ENCODE peak calls at places on chromosomes 11 and 22, in eight cellular contexts. X is occipital lobe, R is non-pigmented ciliary epithelial cell, S is COR-L47, G is ureter, B is AG10803, L is HAP-1, Q is EL. J is an unnamed sample.
A peak's percentile ranks its signal among the peaks of the same experiment; 100 is the strongest.

GRCh38 chr11:96567667-96568066 is 177.9 kb downstream of the JRKL start:
- DNase-seq in X (no peak), R (no peak), S (no peak), G (no peak), B (no peak), L (no peak), Q (no peak), J (no peak)

GRCh38 chr11:102798012-102798746 is at the start of gene MMP1:
- DNase-seq in X (no peak), R (no peak), S (no peak), G (no peak), B (peak; percentile 78), L (no peak), Q (peak; percentile 84), J (no peak)

GRCh38 chr11:15886866-15887265 is 469.5 kb downstream of the SOX6 start:
- DNase-seq in X (no peak), R (no peak), S (no peak), G (no peak), B (no peak), L (no peak), Q (no peak), J (no peak)

GRCh38 chr22:35739642-35740041 is 22.0 kb downstream of the APOL5 start:
- DNase-seq in X (no peak), R (no peak), S (peak; percentile 6), G (no peak), B (no peak), L (no peak), Q (peak; percentile 18), J (no peak)

GRCh38 chr22:27612075-27612474 is 189.5 kb downstream of the MN1 start:
- DNase-seq in X (no peak), R (no peak), S (no peak), G (no peak), B (no peak), L (no peak), Q (no peak), J (no peak)

GRCh38 chr11:134272381-134273316 is 3.5 kb upstream of the GLB1L3 start:
- DNase-seq in X (no peak), R (no peak), S (peak; percentile 50), G (no peak), B (peak; percentile 48), L (peak; percentile 76), Q (no peak), J (no peak)

GRCh38 chr22:49540084-49540483 is 287.6 kb downstream of the BRD1 start:
- DNase-seq in X (no peak), R (no peak), S (no peak), G (no peak), B (no peak), L (no peak), Q (no peak), J (no peak)

GRCh38 chr22:30474683-30475424 is 3.0 kb upstream of the SEC14L3 start:
- DNase-seq in X (no peak), R (no peak), S (peak; percentile 38), G (no peak), B (no peak), L (no peak), Q (no peak), J (no peak)

GRCh38 chr11:111627591-111627990 is 25.3 kb downstream of the SIK2 start:
- DNase-seq in X (no peak), R (no peak), S (no peak), G (no peak), B (peak; percentile 81), L (no peak), Q (no peak), J (no peak)

GRCh38 chr11:115644846-115645245 is 140.6 kb upstream of the CADM1 start:
- DNase-seq in X (no peak), R (no peak), S (no peak), G (no peak), B (no peak), L (no peak), Q (no peak), J (no peak)

GRCh38 chr11:130653838-130654601 is 205.6 kb downstream of the ADAMTS15 start:
- DNase-seq in X (no peak), R (no peak), S (no peak), G (peak; percentile 84), B (peak; percentile 81), L (no peak), Q (no peak), J (no peak)

GRCh38 chr11:68897441-68897840 is 6.2 kb downstream of the MRPL21 start:
- DNase-seq in X (no peak), R (no peak), S (no peak), G (no peak), B (no peak), L (no peak), Q (no peak), J (no peak)

GRCh38 chr22:17100621-17101020 is 15.8 kb downstream of the IL17RA start:
- DNase-seq in X (no peak), R (no peak), S (no peak), G (no peak), B (no peak), L (no peak), Q (no peak), J (no peak)

GRCh38 chr11:61923166-61924015 is 6.0 kb upstream of the RAB3IL1 start:
- DNase-seq in X (no peak), R (no peak), S (no peak), G (peak; percentile 72), B (peak; percentile 72), L (no peak), Q (no peak), J (peak; percentile 60)